ENCODE peak calls at places on chromosomes 7 and 10, in nine cellular contexts. One of them, this sample, is unnamed.
A peak's percentile ranks its signal among the peaks of the same experiment; 100 is the strongest.

GRCh38 chr10:119001717-119002500 is 27.6 kb upstream of the NANOS1 start:
- DNase-seq in cardiac fibroblast: no peak
- DNase-seq in fibroblast of mammary gland: no peak
- DNase-seq in pancreas: no peak
- DNase-seq in T-helper 2 cell: no peak
- DNase-seq in activated effector memory CD4-positive, alpha-beta T cell treated with Interleukin-2 at 50 U/mL for 16 hours: no peak
- DNase-seq in choroid plexus epithelial cell: no peak
- DNase-seq in KG1: no peak
- DNase-seq in caudate nucleus: no peak
- DNase-seq in this sample: no peak

GRCh38 chr7:99653754-99654153 is 26.0 kb downstream of the CYP3A5 start:
- DNase-seq in fibroblast of mammary gland: no peak
- DNase-seq in pancreas: no peak
- DNase-seq in caudate nucleus: no peak
- DNase-seq in cardiac fibroblast: no peak
- DNase-seq in KG1: no peak
- DNase-seq in choroid plexus epithelial cell: no peak
- DNase-seq in activated effector memory CD4-positive, alpha-beta T cell treated with Interleukin-2 at 50 U/mL for 16 hours: no peak
- DNase-seq in T-helper 2 cell: no peak
- DNase-seq in this sample: no peak

GRCh38 chr10:21265622-21266021 is 259.9 kb downstream of the SKIDA1 start:
- DNase-seq in caudate nucleus: no peak
- DNase-seq in cardiac fibroblast: peak; percentile 79
- DNase-seq in choroid plexus epithelial cell: peak; percentile 77
- DNase-seq in T-helper 2 cell: no peak
- DNase-seq in KG1: no peak
- DNase-seq in activated effector memory CD4-positive, alpha-beta T cell treated with Interleukin-2 at 50 U/mL for 16 hours: no peak
- DNase-seq in pancreas: no peak
- DNase-seq in fibroblast of mammary gland: peak; percentile 78
- DNase-seq in this sample: peak; percentile 53

GRCh38 chr7:37211097-37211496 is 237.6 kb downstream of the ELMO1 start:
- DNase-seq in KG1: no peak
- DNase-seq in fibroblast of mammary gland: peak; percentile 92
- DNase-seq in cardiac fibroblast: peak; percentile 59
- DNase-seq in pancreas: no peak
- DNase-seq in caudate nucleus: no peak
- DNase-seq in T-helper 2 cell: no peak
- DNase-seq in activated effector memory CD4-positive, alpha-beta T cell treated with Interleukin-2 at 50 U/mL for 16 hours: no peak
- DNase-seq in choroid plexus epithelial cell: peak; percentile 56
- DNase-seq in this sample: peak; percentile 45

GRCh38 chr10:126302831-126303230 is 85.4 kb downstream of the ADAM12 start:
- DNase-seq in activated effector memory CD4-positive, alpha-beta T cell treated with Interleukin-2 at 50 U/mL for 16 hours: no peak
- DNase-seq in pancreas: no peak
- DNase-seq in fibroblast of mammary gland: peak; percentile 56
- DNase-seq in T-helper 2 cell: no peak
- DNase-seq in caudate nucleus: no peak
- DNase-seq in cardiac fibroblast: peak; percentile 27
- DNase-seq in choroid plexus epithelial cell: peak; percentile 36
- DNase-seq in KG1: no peak
- DNase-seq in this sample: peak; percentile 20

GRCh38 chr7:100093925-100094486 is 5.2 kb downstream of the COPS6 start:
- DNase-seq in fibroblast of mammary gland: no peak
- DNase-seq in cardiac fibroblast: no peak
- DNase-seq in choroid plexus epithelial cell: no peak
- DNase-seq in KG1: no peak
- DNase-seq in activated effector memory CD4-positive, alpha-beta T cell treated with Interleukin-2 at 50 U/mL for 16 hours: no peak
- DNase-seq in pancreas: no peak
- DNase-seq in caudate nucleus: no peak
- DNase-seq in T-helper 2 cell: no peak
- DNase-seq in this sample: no peak

GRCh38 chr7:19060870-19061269 is 56.6 kb downstream of the TWIST1 start:
- DNase-seq in caudate nucleus: no peak
- DNase-seq in KG1: no peak
- DNase-seq in T-helper 2 cell: no peak
- DNase-seq in activated effector memory CD4-positive, alpha-beta T cell treated with Interleukin-2 at 50 U/mL for 16 hours: no peak
- DNase-seq in pancreas: no peak
- DNase-seq in cardiac fibroblast: peak; percentile 78
- DNase-seq in choroid plexus epithelial cell: peak; percentile 19
- DNase-seq in fibroblast of mammary gland: peak; percentile 60
- DNase-seq in this sample: peak; percentile 34

GRCh38 chr7:27210441-27211083 is 10.7 kb upstream of the HOXA13 start:
- DNase-seq in T-helper 2 cell: peak; percentile 41
- DNase-seq in caudate nucleus: no peak
- DNase-seq in activated effector memory CD4-positive, alpha-beta T cell treated with Interleukin-2 at 50 U/mL for 16 hours: no peak
- DNase-seq in cardiac fibroblast: peak; percentile 52
- DNase-seq in choroid plexus epithelial cell: peak; percentile 61
- DNase-seq in KG1: no peak
- DNase-seq in fibroblast of mammary gland: peak; percentile 45
- DNase-seq in pancreas: no peak
- DNase-seq in this sample: peak; percentile 43

GRCh38 chr7:2517004-2517403 is 2.6 kb upstream of the LFNG start:
- DNase-seq in pancreas: no peak
- DNase-seq in T-helper 2 cell: no peak
- DNase-seq in fibroblast of mammary gland: peak; percentile 88
- DNase-seq in activated effector memory CD4-positive, alpha-beta T cell treated with Interleukin-2 at 50 U/mL for 16 hours: no peak
- DNase-seq in KG1: no peak
- DNase-seq in choroid plexus epithelial cell: peak; percentile 95
- DNase-seq in cardiac fibroblast: peak; percentile 87
- DNase-seq in caudate nucleus: no peak
- DNase-seq in this sample: peak; percentile 95

GRCh38 chr7:25242678-25243077 is 14.4 kb upstream of the NPVF start:
- DNase-seq in cardiac fibroblast: no peak
- DNase-seq in caudate nucleus: no peak
- DNase-seq in T-helper 2 cell: no peak
- DNase-seq in pancreas: no peak
- DNase-seq in choroid plexus epithelial cell: no peak
- DNase-seq in KG1: no peak
- DNase-seq in activated effector memory CD4-positive, alpha-beta T cell treated with Interleukin-2 at 50 U/mL for 16 hours: no peak
- DNase-seq in fibroblast of mammary gland: no peak
- DNase-seq in this sample: no peak

This sample was measured in RPMI7951.